ENCODE peak calls at places on chromosome 22, in ten cellular contexts. H, B, O, F, S, I, J, Q, Z and D are unnamed samples.
A peak's percentile ranks its signal among the peaks of the same experiment; 100 is the strongest.

GRCh38 chr22:45125198-45125597 is 38.5 kb upstream of the NUP50 start:
- DNase-seq in I (no peak), J (no peak), B (no peak), O (no peak), H (no peak), Z (no peak), S (no peak), F (no peak), Q (no peak), D (no peak)

GRCh38 chr22:22955866-22956535 is 68.4 kb downstream of the IGLL5 start:
- DNase-seq in J (peak; percentile 52), O (peak; percentile 87), Z (peak; percentile 56), B (peak; percentile 68), F (peak; percentile 66), I (peak; percentile 69), Q (peak; percentile 65), S (peak; percentile 64), H (peak; percentile 79), D (peak; percentile 46)

GRCh38 chr22:19057999-19058491 is 64.2 kb downstream of the DGCR2 start:
- DNase-seq in Z (no peak), F (no peak), I (no peak), H (peak; percentile 55), B (no peak), J (no peak), O (no peak), S (peak; percentile 39), Q (no peak), D (no peak)

GRCh38 chr22:36350751-36351594 is 36.8 kb downstream of the MYH9 start:
- DNase-seq in S (no peak), O (no peak), Z (no peak), I (no peak), Q (no peak), F (peak; percentile 79), B (peak; percentile 48), J (no peak), H (no peak), D (peak; percentile 51)

GRCh38 chr22:31085493-31085824 is 4.3 kb downstream of the SMTN start:
- DNase-seq in Z (peak; percentile 35), F (no peak), O (peak; percentile 74), H (peak; percentile 84), B (no peak), J (no peak), I (peak; percentile 55), Q (no peak), S (no peak), D (no peak)

GRCh38 chr22:44360686-44361381 is 48.1 kb upstream of the SHISAL1 start:
- DNase-seq in B (peak; percentile 94), Q (no peak), J (no peak), S (peak; percentile 67), F (peak; percentile 52), Z (no peak), I (no peak), O (peak; percentile 50), H (peak; percentile 85), D (peak; percentile 90)

GRCh38 chr22:36322602-36322915 is 65.2 kb downstream of the MYH9 start:
- DNase-seq in Q (no peak), J (no peak), I (no peak), B (no peak), F (no peak), S (no peak), O (no peak), H (no peak), Z (no peak), D (no peak)

GRCh38 chr22:48088226-48088625 is 1325.8 kb downstream of the TBC1D22A start:
- DNase-seq in S (no peak), Z (no peak), J (no peak), B (no peak), O (no peak), Q (no peak), F (no peak), H (no peak), I (no peak), D (no peak)

DNA sequence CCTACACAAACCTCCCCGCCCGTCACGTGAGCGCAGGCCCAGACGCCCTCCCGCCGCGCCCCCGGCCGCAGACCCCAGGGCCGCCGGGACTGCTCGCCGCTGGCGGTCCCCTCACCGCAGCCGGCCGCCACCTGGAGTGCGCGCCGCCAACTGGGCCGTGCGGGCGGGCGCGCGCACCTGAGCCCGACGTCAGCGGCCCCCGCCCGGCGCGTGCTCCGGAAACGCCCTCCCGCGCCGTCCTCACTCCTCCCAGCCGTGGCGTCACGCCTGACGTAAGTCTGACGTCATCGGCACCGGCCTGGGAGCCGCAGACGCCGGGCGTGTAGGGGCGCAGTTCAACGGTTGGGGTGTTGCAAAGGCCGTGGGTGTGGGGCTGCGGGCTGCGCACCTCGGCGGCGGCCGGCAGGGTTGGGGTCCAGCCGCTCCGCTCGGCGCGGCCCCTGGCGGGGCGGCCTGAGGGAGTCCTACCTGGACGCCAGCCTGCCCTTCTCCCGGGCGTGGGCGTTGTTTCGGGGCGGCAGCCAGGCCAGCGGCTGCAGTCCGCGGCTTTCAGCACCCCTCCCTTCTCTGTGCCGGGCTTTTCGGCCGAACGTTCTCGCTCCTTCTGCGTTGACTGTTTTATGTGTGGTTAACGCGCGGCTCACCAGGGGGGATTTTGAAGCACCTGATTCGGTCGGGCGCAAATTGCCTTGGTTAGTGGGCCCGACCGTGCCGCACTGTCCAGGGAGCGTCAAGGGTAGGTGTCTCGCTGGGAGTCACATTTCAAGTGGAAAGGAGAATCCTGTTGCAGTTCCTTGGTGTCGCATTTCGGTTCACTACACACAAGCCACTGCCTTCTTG is at the start of gene JOSD1:
- DNase-seq in S (peak; percentile 98), Q (peak; percentile 95), H (peak; percentile 98), B (peak; percentile 93), J (peak; percentile 87), I (peak; percentile 93), F (peak; percentile 99), O (peak; percentile 96), Z (peak; percentile 95), D (peak; percentile 77)
- TF ChIP-seq CTCF in S (no peak), Q (no peak), H (no peak), B (no peak), J (no peak), I (no peak), F (no peak), O (no peak), Z (no peak), D (no peak)

DNA sequence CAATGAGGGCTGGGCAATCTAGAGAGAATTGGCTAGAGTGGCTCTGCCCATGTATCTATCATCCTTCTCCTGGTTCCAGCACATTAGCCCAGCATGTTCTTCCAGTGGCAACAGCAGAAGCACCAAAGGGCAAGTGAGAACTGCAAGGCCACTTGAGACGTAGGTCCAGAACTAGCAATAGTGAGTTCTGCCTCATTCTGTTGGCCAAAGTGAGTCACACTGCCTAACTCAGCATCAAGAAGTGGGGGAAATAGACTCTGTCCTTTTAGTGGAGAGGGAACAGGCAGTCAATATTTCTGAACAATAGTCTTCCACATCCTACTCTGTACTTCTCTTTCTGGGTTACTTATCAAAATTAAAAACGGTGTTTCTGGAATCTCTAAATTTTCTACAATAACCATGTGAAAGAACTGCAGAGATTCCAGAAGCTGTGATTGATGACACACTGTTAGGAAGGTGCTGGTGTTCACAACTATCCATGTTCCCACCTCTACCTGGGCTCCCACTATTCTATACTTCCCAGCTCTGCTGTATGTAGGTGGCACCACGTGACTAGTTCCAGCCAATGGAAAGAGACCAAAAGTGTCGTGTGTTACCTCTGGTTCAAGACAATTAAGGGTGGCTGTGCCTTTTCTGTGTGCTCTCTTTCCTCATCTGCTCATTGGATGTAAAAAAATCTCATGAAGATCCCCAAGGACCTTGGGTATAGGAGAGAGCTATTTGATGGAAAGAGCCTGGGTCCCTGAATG is 23.4 kb upstream of the GRK3 start:
- DNase-seq in O (no peak), B (no peak), I (no peak), S (no peak), Q (no peak), H (no peak), J (no peak), Z (no peak), F (no peak), D (no peak)
- TF ChIP-seq CTCF in O (no peak), B (no peak), I (no peak), S (no peak), Q (no peak), H (no peak), J (no peak), Z (no peak), F (no peak), D (no peak)

DNA sequence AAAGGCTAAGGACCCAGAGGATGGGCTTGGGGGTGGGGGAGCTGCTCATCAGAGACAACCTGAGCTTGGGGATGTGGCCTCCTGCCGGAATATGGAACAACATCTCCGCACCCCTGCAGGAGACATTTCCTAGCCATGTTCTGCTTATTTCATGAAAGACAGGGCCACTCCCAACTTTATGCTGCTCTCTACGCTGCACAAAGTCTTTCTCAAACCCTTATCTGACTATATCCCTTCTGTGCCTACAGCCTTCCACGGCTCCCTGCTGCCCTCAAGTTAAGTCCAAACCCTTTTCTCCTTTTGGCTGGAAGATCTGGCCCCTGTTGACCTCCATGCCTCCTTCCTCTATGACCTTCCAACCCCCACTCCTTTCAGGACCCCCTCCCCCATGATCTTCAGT is 562.0 kb downstream of the MN1 start:
- DNase-seq in Q (no peak), O (no peak), F (no peak), J (no peak), H (no peak), I (no peak), Z (no peak), S (no peak), B (no peak), D (no peak)
- TF ChIP-seq CTCF in Q (no peak), O (no peak), F (no peak), J (no peak), H (no peak), I (no peak), Z (no peak), S (no peak), B (no peak), D (no peak)

GRCh38 chr22:20181194-20181931 is 30.5 kb upstream of the CCDC188 start:
- DNase-seq in B (no peak), J (no peak), H (no peak), O (no peak), I (no peak), Z (no peak), S (no peak), Q (no peak), F (no peak), D (no peak)

GRCh38 chr22:20180640-20181039 is 29.8 kb upstream of the CCDC188 start:
- DNase-seq in Q (no peak), H (no peak), J (no peak), B (no peak), S (no peak), I (no peak), F (no peak), O (no peak), Z (no peak), D (no peak)

GRCh38 chr22:20179455-20180244 is 28.8 kb upstream of the CCDC188 start:
- DNase-seq in H (no peak), F (no peak), J (no peak), O (no peak), Q (no peak), I (no peak), Z (no peak), B (no peak), S (no peak), D (no peak)

GRCh38 chr22:20178922-20179227 is 28.0 kb upstream of the CCDC188 start:
- DNase-seq in J (no peak), F (no peak), B (no peak), H (no peak), I (no peak), Q (no peak), S (no peak), Z (no peak), O (no peak), D (no peak)

DNA sequence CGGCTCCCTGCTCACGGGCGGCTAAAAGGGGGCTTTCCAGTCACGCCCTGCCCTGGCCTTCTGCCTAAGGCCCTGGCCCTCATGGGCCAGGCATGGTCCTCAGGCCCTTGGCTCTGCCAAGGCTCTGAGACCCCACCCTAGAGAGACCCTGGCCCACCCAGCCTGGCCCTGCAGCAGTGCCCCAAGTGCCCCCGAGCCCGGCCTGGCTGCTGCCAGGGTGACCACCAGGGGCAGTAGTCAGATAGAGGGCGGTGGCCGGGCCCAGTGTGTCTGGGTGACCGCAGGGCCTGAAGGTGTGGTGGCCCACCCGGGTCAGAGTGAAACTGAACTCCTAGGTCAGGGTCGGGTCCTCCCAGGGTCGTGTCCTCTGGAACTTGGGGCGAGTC is 29.4 kb upstream of the CCDC188 start:
- DNase-seq in J (no peak), S (no peak), B (no peak), Z (no peak), I (no peak), O (peak; percentile 39), F (no peak), Q (no peak), H (no peak), D (no peak)
- TF ChIP-seq CTCF in J (no peak), S (no peak), B (peak; percentile 50), Z (no peak), I (peak; percentile 43), O (peak; percentile 43), F (no peak), Q (no peak), H (no peak), D (no peak)